ENCODE peak calls at places on chromosomes 3 and 15, in nine cellular contexts. N, P, A, R, X, Q, Y, H and G are unnamed samples.

GRCh38 chr3:172208586-172209332 is 169.4 kb downstream of the FNDC3B start:
- DNase-seq in N (no peak), P (no peak), A (no peak), R (no peak), X (peak; percentile 73), Q (no peak), Y (no peak), H (no peak), G (no peak)

GRCh38 chr15:61653110-61653509 is 407.1 kb downstream of the VPS13C start:
- DNase-seq in N (no peak), P (no peak), A (no peak), R (no peak), X (no peak), Q (no peak), Y (peak; percentile 34), H (no peak), G (no peak)

GRCh38 chr15:22980189-22981136 is at the start of gene CYFIP1:
- DNase-seq in N (peak; percentile 61), P (peak; percentile 83), A (peak; percentile 83), R (no peak), X (peak; percentile 88), Q (peak; percentile 85), Y (peak; percentile 90), H (peak; percentile 93), G (peak; percentile 90)

GRCh38 chr3:87332789-87333188 is 56.4 kb upstream of the POU1F1 start:
- DNase-seq in N (no peak), P (no peak), A (no peak), R (no peak), X (no peak), Q (no peak), Y (no peak), H (no peak), G (no peak)

GRCh38 chr3:46097691-46098241 is 70.5 kb upstream of the XCR1 start:
- DNase-seq in N (no peak), P (no peak), A (no peak), R (no peak), X (no peak), Q (no peak), Y (no peak), H (peak; percentile 78), G (no peak)

GRCh38 chr3:37952564-37952963 is 38.0 kb upstream of the VILL start:
- DNase-seq in N (no peak), P (no peak), A (no peak), R (no peak), X (no peak), Q (no peak), Y (no peak), H (no peak), G (no peak)

GRCh38 chr3:195803309-195803908 is 8.3 kb downstream of the MUC4 start:
- DNase-seq in N (no peak), P (no peak), A (no peak), R (no peak), X (peak; percentile 39), Q (no peak), Y (no peak), H (peak; percentile 84), G (peak; percentile 62)

GRCh38 chr15:98767692-98768091 is 119.4 kb downstream of the IGF1R start:
- DNase-seq in N (no peak), P (no peak), A (no peak), R (no peak), X (no peak), Q (no peak), Y (no peak), H (no peak), G (no peak)

GRCh38 chr3:111831840-111832239 is 27.2 kb upstream of the PHLDB2 start:
- DNase-seq in N (no peak), P (no peak), A (no peak), R (no peak), X (no peak), Q (no peak), Y (no peak), H (no peak), G (no peak)

GRCh38 chr3:185444329-185444728 is 54.5 kb downstream of the TMEM41A start:
- DNase-seq in N (no peak), P (no peak), A (no peak), R (no peak), X (no peak), Q (no peak), Y (no peak), H (no peak), G (no peak)

GRCh38 chr3:114223146-114223545 is 14.2 kb downstream of the ZNF80 start:
- DNase-seq in N (no peak), P (peak; percentile 76), A (no peak), R (no peak), X (no peak), Q (no peak), Y (no peak), H (no peak), G (no peak)

GRCh38 chr3:124837730-124838186 is 49.4 kb downstream of the ITGB5 start:
- DNase-seq in N (peak; percentile 50), P (peak; percentile 83), A (no peak), R (peak; percentile 81), X (peak; percentile 82), Q (peak; percentile 12), Y (peak; percentile 58), H (peak; percentile 88), G (peak; percentile 80)

GRCh38 chr15:89845305-89845893 is 30.7 kb upstream of the ANPEP start:
- DNase-seq in N (peak; percentile 76), P (peak; percentile 82), A (no peak), R (peak; percentile 90), X (no peak), Q (no peak), Y (no peak), H (no peak), G (no peak)

GRCh38 chr3:146783446-146783845 is 178.3 kb upstream of the PLSCR5 start:
- DNase-seq in N (no peak), P (no peak), A (no peak), R (no peak), X (no peak), Q (no peak), Y (no peak), H (no peak), G (no peak)

GRCh38 chr3:39150803-39151631 is 2.4 kb downstream of the CSRNP1 start:
- DNase-seq in N (no peak), P (peak; percentile 95), A (peak; percentile 87), R (no peak), X (no peak), Q (peak; percentile 75), Y (peak; percentile 91), H (peak; percentile 96), G (peak; percentile 90)

GRCh38 chr3:43180027-43180426 is 74.1 kb upstream of the POMGNT2 start:
- DNase-seq in N (no peak), P (peak; percentile 96), A (no peak), R (no peak), X (no peak), Q (no peak), Y (peak; percentile 56), H (no peak), G (no peak)

GRCh38 chr3:152421162-152421561 is 152.4 kb downstream of the MBNL1 start:
- DNase-seq in N (no peak), P (no peak), A (no peak), R (no peak), X (no peak), Q (no peak), Y (no peak), H (no peak), G (no peak)
- H3K36me3 ChIP-seq in N (peaks cover 14% of the 10 kb centered on the region), P (peaks cover 26% of the 10 kb centered on the region), A (no peaks in the 10 kb centered on the region), R (no peaks in the 10 kb centered on the region), X (peaks cover 21% of the 10 kb centered on the region), Q (peaks cover 71% of the 10 kb centered on the region), Y (peaks cover 42% of the 10 kb centered on the region), H (peaks cover 30% of the 10 kb centered on the region), G (peaks cover 46% of the 10 kb centered on the region)

GRCh38 chr3:151818361-151818760 is 4.4 kb downstream of the AADAC start:
- DNase-seq in N (no peak), P (no peak), A (no peak), R (no peak), X (no peak), Q (no peak), Y (no peak), H (no peak), G (no peak)
- TF ChIP-seq POLR2AphosphoS5 in N (no peak), P (no peak), A (no peak), R (no peak), X (no peak), Q (no peak), Y (no peak), H (no peak), G (no peak)

GRCh38 chr15:72495007-72495406 is 20.9 kb downstream of the ARIH1 start:
- DNase-seq in N (no peak), P (no peak), A (no peak), R (no peak), X (no peak), Q (no peak), Y (no peak), H (no peak), G (no peak)

GRCh38 chr15:72493220-72493619 is 19.1 kb downstream of the ARIH1 start:
- DNase-seq in N (no peak), P (no peak), A (no peak), R (no peak), X (no peak), Q (no peak), Y (no peak), H (no peak), G (no peak)

GRCh38 chr15:72489943-72490554 is 15.9 kb downstream of the ARIH1 start:
- DNase-seq in N (no peak), P (no peak), A (no peak), R (no peak), X (no peak), Q (no peak), Y (no peak), H (no peak), G (no peak)

GRCh38 chr15:72491768-72492167 is 17.6 kb downstream of the ARIH1 start:
- DNase-seq in N (no peak), P (peak; percentile 23), A (no peak), R (peak; percentile 80), X (no peak), Q (no peak), Y (no peak), H (no peak), G (no peak)

DNA sequence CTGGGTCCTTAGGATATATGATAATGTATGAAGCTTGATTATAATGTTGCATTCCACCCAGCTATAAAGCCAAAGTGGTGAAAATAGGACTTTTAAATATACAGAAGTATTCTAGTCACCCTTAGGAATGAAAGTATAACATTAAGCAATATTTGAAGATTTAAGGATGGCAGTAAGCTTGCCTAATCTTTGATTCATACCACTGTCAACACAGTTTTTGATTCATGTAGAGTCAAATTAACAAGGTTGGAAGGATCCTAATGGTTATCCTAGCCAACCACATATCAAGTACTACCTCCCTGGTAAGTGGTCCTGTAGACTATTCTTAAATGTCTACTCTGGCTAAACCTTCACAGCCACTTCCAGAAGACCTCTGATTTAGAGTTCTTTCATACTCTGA is 18.6 kb downstream of the ARIH1 start:
- DNase-seq in N (no peak), P (no peak), A (no peak), R (no peak), X (no peak), Q (no peak), Y (no peak), H (no peak), G (no peak)
- H3K4me1 ChIP-seq in N (no peaks in the 10 kb centered on the region), P (peaks cover 4% of the 10 kb centered on the region), A (no peaks in the 10 kb centered on the region), R (peaks cover 9% of the 10 kb centered on the region), X (peaks cover 100% of the 10 kb centered on the region), Q (no peaks in the 10 kb centered on the region), Y (peaks cover 52% of the 10 kb centered on the region), H (peaks cover 86% of the 10 kb centered on the region), G (peaks cover 87% of the 10 kb centered on the region)

DNA sequence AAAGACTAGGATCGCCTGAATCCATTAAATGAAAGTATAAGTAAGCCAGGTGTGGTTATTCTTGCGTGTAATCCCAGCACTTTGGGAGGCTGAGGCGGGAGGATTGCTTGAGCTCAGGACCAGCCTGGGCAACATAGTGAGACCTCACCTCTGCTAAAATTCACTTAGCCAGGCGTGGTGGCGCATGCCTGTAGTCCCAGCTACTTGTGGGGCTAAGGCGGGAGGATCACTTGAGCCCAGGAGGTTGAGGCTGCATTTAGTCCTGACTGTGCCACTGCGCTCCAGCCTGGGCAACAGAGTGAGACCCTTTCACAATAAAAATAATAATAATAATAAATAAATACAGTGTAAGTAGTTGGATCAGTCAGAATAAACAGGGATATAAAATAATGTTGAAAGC is 25.5 kb upstream of the HYKK start:
- DNase-seq in N (no peak), P (no peak), A (no peak), R (no peak), X (no peak), Q (no peak), Y (no peak), H (no peak), G (no peak)
- H3K36me3 ChIP-seq in N (peaks cover 38% of the 10 kb centered on the region), P (peaks cover 20% of the 10 kb centered on the region), A (peaks cover 5% of the 10 kb centered on the region), R (peaks cover 36% of the 10 kb centered on the region), X (peaks cover 70% of the 10 kb centered on the region), Q (peaks cover 81% of the 10 kb centered on the region), Y (peaks cover 97% of the 10 kb centered on the region), H (peaks cover 64% of the 10 kb centered on the region), G (peaks cover 75% of the 10 kb centered on the region)